ENCODE peak calls at places on chromosomes 11 and 22, in nine cellular contexts. H, L, A, N, F, K, J, D and B are unnamed samples.

GRCh38 chr11:48116843-48117242 is 99.8 kb upstream of the OR4B1 start:
- DNase-seq in K (no peak), H (no peak), L (no peak), D (peak; percentile 12), F (no peak), J (no peak), A (peak; percentile 21), N (no peak), B (peak; percentile 6)

GRCh38 chr11:130677486-130678153 is 229.2 kb downstream of the ADAMTS15 start:
- DNase-seq in H (no peak), N (peak; percentile 98), J (peak; percentile 55), D (peak; percentile 32), K (no peak), F (peak; percentile 67), A (no peak), L (no peak), B (no peak)

GRCh38 chr11:56932572-56933235 is 56.0 kb upstream of the OR5AK2 start:
- DNase-seq in N (peak; percentile 43), K (peak; percentile 13), J (no peak), F (no peak), D (peak; percentile 3), L (no peak), H (no peak), A (no peak), B (no peak)

GRCh38 chr11:35330156-35330889 is 89.0 kb downstream of the SLC1A2 start:
- DNase-seq in L (no peak), A (no peak), H (no peak), N (no peak), J (no peak), F (no peak), K (no peak), D (no peak), B (no peak)

GRCh38 chr11:96109265-96110030 is 185.5 kb upstream of the MTMR2 start:
- DNase-seq in A (no peak), J (no peak), H (no peak), N (no peak), L (no peak), K (no peak), F (no peak), D (peak; percentile 15), B (no peak)

GRCh38 chr11:90222459-90223247 is at the start of gene CHORDC1:
- DNase-seq in L (peak; percentile 93), H (peak; percentile 82), N (peak; percentile 80), A (peak; percentile 59), D (peak; percentile 80), K (peak; percentile 75), J (peak; percentile 71), F (peak; percentile 35), B (peak; percentile 92)

GRCh38 chr11:132060546-132060945 is 690.1 kb downstream of the NTM start:
- DNase-seq in A (no peak), D (no peak), J (no peak), H (no peak), K (no peak), L (no peak), F (no peak), N (no peak), B (no peak)

GRCh38 chr11:65606876-65607613 is 7.0 kb downstream of the MAP3K11 start:
- DNase-seq in H (no peak), D (no peak), J (peak; percentile 65), A (no peak), L (peak; percentile 92), K (peak; percentile 87), F (peak; percentile 93), N (peak; percentile 37), B (no peak)

GRCh38 chr11:12900496-12900895 is 108.6 kb upstream of the RASSF10 start:
- DNase-seq in H (no peak), N (peak; percentile 97), J (peak; percentile 97), K (peak; percentile 65), L (no peak), F (peak; percentile 69), A (no peak), D (peak; percentile 40), B (no peak)

GRCh38 chr11:36454991-36455611 is 55.0 kb downstream of the TRAF6 start:
- DNase-seq in L (peak; percentile 71), F (no peak), J (no peak), A (no peak), D (no peak), K (no peak), H (no peak), N (no peak), B (no peak)

GRCh38 chr11:117473692-117474091 is 146.0 kb downstream of the CEP164 start:
- DNase-seq in N (no peak), H (peak; percentile 91), D (no peak), F (no peak), L (no peak), J (no peak), K (no peak), A (no peak), B (no peak)

GRCh38 chr11:100923555-100923954 is 206.1 kb downstream of the PGR start:
- DNase-seq in N (peak; percentile 80), F (no peak), J (no peak), A (no peak), H (no peak), D (no peak), L (no peak), K (peak; percentile 19), B (no peak)

GRCh38 chr11:8375460-8375859 is 111.8 kb upstream of the LMO1 start:
- DNase-seq in J (no peak), L (no peak), A (no peak), F (no peak), K (no peak), D (no peak), N (no peak), H (no peak), B (no peak)

GRCh38 chr22:19991645-19992451 is 24.8 kb downstream of the ARVCF start:
- DNase-seq in D (no peak), F (no peak), J (no peak), L (peak; percentile 63), N (no peak), A (no peak), H (no peak), K (no peak), B (no peak)

GRCh38 chr11:10275714-10276113 is 18.3 kb downstream of the SBF2 start:
- DNase-seq in D (no peak), K (no peak), F (no peak), J (no peak), H (no peak), N (no peak), A (no peak), L (no peak), B (no peak)